ENCODE peak calls at places on chromosomes 16 and 17, in ten cellular contexts. One of them, this sample, is unnamed.

GRCh38 chr17:36608794-36609497 is 7.6 kb downstream of the MRM1 start:
- DNase-seq in activated CD4-positive, alpha-beta memory T cell treated with anti-CD3 and anti-CD28 coated beads, Interleukin-2, amount 10 ng/mL, durations not matched to agents 7 days and 5 days: peak; percentile 33
- DNase-seq in stimulated activated naive CD4-positive, alpha-beta T cell: no peak
- DNase-seq in head of caudate nucleus: peak; percentile 80
- DNase-seq in activated CD4-positive, alpha-beta T cell treated with anti-CD3 and anti-CD28 coated beads for 48 hours: peak; percentile 30
- DNase-seq in HEK293T: no peak
- DNase-seq in activated T-helper 1 cell treated with anti-CD3 and anti-CD28 coated beads, Interleukin-2, amount 50 U/mL, for 16 hours: no peak
- DNase-seq in effector CD4-positive, alpha-beta T cell: no peak
- DNase-seq in Jurkat, Clone E6-1: no peak
- DNase-seq in RCC 7860: no peak
- DNase-seq in this sample: peak; percentile 60

GRCh38 chr17:74840989-74841666 is 18.6 kb downstream of the GRIN2C start:
- DNase-seq in activated CD4-positive, alpha-beta memory T cell treated with anti-CD3 and anti-CD28 coated beads, Interleukin-2, amount 10 ng/mL, durations not matched to agents 7 days and 5 days: no peak
- DNase-seq in stimulated activated naive CD4-positive, alpha-beta T cell: no peak
- DNase-seq in head of caudate nucleus: peak; percentile 73
- DNase-seq in activated CD4-positive, alpha-beta T cell treated with anti-CD3 and anti-CD28 coated beads for 48 hours: no peak
- DNase-seq in HEK293T: no peak
- DNase-seq in activated T-helper 1 cell treated with anti-CD3 and anti-CD28 coated beads, Interleukin-2, amount 50 U/mL, for 16 hours: no peak
- DNase-seq in effector CD4-positive, alpha-beta T cell: no peak
- DNase-seq in Jurkat, Clone E6-1: no peak
- DNase-seq in RCC 7860: no peak
- DNase-seq in this sample: no peak

GRCh38 chr17:81831957-81832607 is 1.0 kb downstream of the MCRIP1 start:
- DNase-seq in activated CD4-positive, alpha-beta memory T cell treated with anti-CD3 and anti-CD28 coated beads, Interleukin-2, amount 10 ng/mL, durations not matched to agents 7 days and 5 days: peak; percentile 68
- DNase-seq in stimulated activated naive CD4-positive, alpha-beta T cell: no peak
- DNase-seq in head of caudate nucleus: peak; percentile 35
- DNase-seq in activated CD4-positive, alpha-beta T cell treated with anti-CD3 and anti-CD28 coated beads for 48 hours: peak; percentile 67
- DNase-seq in HEK293T: no peak
- DNase-seq in activated T-helper 1 cell treated with anti-CD3 and anti-CD28 coated beads, Interleukin-2, amount 50 U/mL, for 16 hours: peak; percentile 30
- DNase-seq in effector CD4-positive, alpha-beta T cell: peak; percentile 26
- DNase-seq in Jurkat, Clone E6-1: peak; percentile 61
- DNase-seq in RCC 7860: no peak
- DNase-seq in this sample: no peak

GRCh38 chr16:71709231-71709781 is 15.2 kb downstream of the PHLPP2 start:
- DNase-seq in activated CD4-positive, alpha-beta memory T cell treated with anti-CD3 and anti-CD28 coated beads, Interleukin-2, amount 10 ng/mL, durations not matched to agents 7 days and 5 days: no peak
- DNase-seq in stimulated activated naive CD4-positive, alpha-beta T cell: no peak
- DNase-seq in head of caudate nucleus: no peak
- DNase-seq in activated CD4-positive, alpha-beta T cell treated with anti-CD3 and anti-CD28 coated beads for 48 hours: no peak
- DNase-seq in HEK293T: no peak
- DNase-seq in activated T-helper 1 cell treated with anti-CD3 and anti-CD28 coated beads, Interleukin-2, amount 50 U/mL, for 16 hours: no peak
- DNase-seq in effector CD4-positive, alpha-beta T cell: no peak
- DNase-seq in Jurkat, Clone E6-1: no peak
- DNase-seq in RCC 7860: peak; percentile 57
- DNase-seq in this sample: no peak

GRCh38 chr17:51398647-51399046 is 138.3 kb downstream of the UTP18 start:
- DNase-seq in activated CD4-positive, alpha-beta memory T cell treated with anti-CD3 and anti-CD28 coated beads, Interleukin-2, amount 10 ng/mL, durations not matched to agents 7 days and 5 days: no peak
- DNase-seq in stimulated activated naive CD4-positive, alpha-beta T cell: no peak
- DNase-seq in head of caudate nucleus: no peak
- DNase-seq in activated CD4-positive, alpha-beta T cell treated with anti-CD3 and anti-CD28 coated beads for 48 hours: no peak
- DNase-seq in HEK293T: no peak
- DNase-seq in activated T-helper 1 cell treated with anti-CD3 and anti-CD28 coated beads, Interleukin-2, amount 50 U/mL, for 16 hours: no peak
- DNase-seq in effector CD4-positive, alpha-beta T cell: no peak
- DNase-seq in Jurkat, Clone E6-1: no peak
- DNase-seq in RCC 7860: no peak
- DNase-seq in this sample: no peak

GRCh38 chr17:50739098-50739497 is 19.7 kb downstream of the LUC7L3 start:
- DNase-seq in activated CD4-positive, alpha-beta memory T cell treated with anti-CD3 and anti-CD28 coated beads, Interleukin-2, amount 10 ng/mL, durations not matched to agents 7 days and 5 days: no peak
- DNase-seq in stimulated activated naive CD4-positive, alpha-beta T cell: no peak
- DNase-seq in head of caudate nucleus: no peak
- DNase-seq in activated CD4-positive, alpha-beta T cell treated with anti-CD3 and anti-CD28 coated beads for 48 hours: no peak
- DNase-seq in HEK293T: no peak
- DNase-seq in activated T-helper 1 cell treated with anti-CD3 and anti-CD28 coated beads, Interleukin-2, amount 50 U/mL, for 16 hours: no peak
- DNase-seq in effector CD4-positive, alpha-beta T cell: no peak
- DNase-seq in Jurkat, Clone E6-1: no peak
- DNase-seq in RCC 7860: no peak
- DNase-seq in this sample: no peak

GRCh38 chr17:69179227-69179952 is 37.7 kb upstream of the ABCA6 start:
- DNase-seq in activated CD4-positive, alpha-beta memory T cell treated with anti-CD3 and anti-CD28 coated beads, Interleukin-2, amount 10 ng/mL, durations not matched to agents 7 days and 5 days: no peak
- DNase-seq in stimulated activated naive CD4-positive, alpha-beta T cell: no peak
- DNase-seq in head of caudate nucleus: no peak
- DNase-seq in activated CD4-positive, alpha-beta T cell treated with anti-CD3 and anti-CD28 coated beads for 48 hours: no peak
- DNase-seq in HEK293T: no peak
- DNase-seq in activated T-helper 1 cell treated with anti-CD3 and anti-CD28 coated beads, Interleukin-2, amount 50 U/mL, for 16 hours: no peak
- DNase-seq in effector CD4-positive, alpha-beta T cell: no peak
- DNase-seq in Jurkat, Clone E6-1: no peak
- DNase-seq in RCC 7860: no peak
- DNase-seq in this sample: no peak

GRCh38 chr17:3845754-3846738 is at the start of gene NCBP3:
- DNase-seq in activated CD4-positive, alpha-beta memory T cell treated with anti-CD3 and anti-CD28 coated beads, Interleukin-2, amount 10 ng/mL, durations not matched to agents 7 days and 5 days: peak; percentile 92
- DNase-seq in stimulated activated naive CD4-positive, alpha-beta T cell: peak; percentile 82
- DNase-seq in head of caudate nucleus: peak; percentile 95
- DNase-seq in activated CD4-positive, alpha-beta T cell treated with anti-CD3 and anti-CD28 coated beads for 48 hours: peak; percentile 93
- DNase-seq in HEK293T: peak; percentile 98
- DNase-seq in activated T-helper 1 cell treated with anti-CD3 and anti-CD28 coated beads, Interleukin-2, amount 50 U/mL, for 16 hours: peak; percentile 89
- DNase-seq in effector CD4-positive, alpha-beta T cell: peak; percentile 86
- DNase-seq in Jurkat, Clone E6-1: peak; percentile 87
- DNase-seq in RCC 7860: peak; percentile 69
- DNase-seq in this sample: peak; percentile 84

GRCh38 chr17:80822700-80823410 is 168.8 kb upstream of the CHMP6 start:
- DNase-seq in activated CD4-positive, alpha-beta memory T cell treated with anti-CD3 and anti-CD28 coated beads, Interleukin-2, amount 10 ng/mL, durations not matched to agents 7 days and 5 days: no peak
- DNase-seq in stimulated activated naive CD4-positive, alpha-beta T cell: no peak
- DNase-seq in head of caudate nucleus: no peak
- DNase-seq in activated CD4-positive, alpha-beta T cell treated with anti-CD3 and anti-CD28 coated beads for 48 hours: peak; percentile 26
- DNase-seq in HEK293T: peak; percentile 60
- DNase-seq in activated T-helper 1 cell treated with anti-CD3 and anti-CD28 coated beads, Interleukin-2, amount 50 U/mL, for 16 hours: no peak
- DNase-seq in effector CD4-positive, alpha-beta T cell: no peak
- DNase-seq in Jurkat, Clone E6-1: no peak
- DNase-seq in RCC 7860: no peak
- DNase-seq in this sample: no peak

GRCh38 chr17:2948721-2949468 is 114.5 kb downstream of the OR1D5 start:
- DNase-seq in activated CD4-positive, alpha-beta memory T cell treated with anti-CD3 and anti-CD28 coated beads, Interleukin-2, amount 10 ng/mL, durations not matched to agents 7 days and 5 days: no peak
- DNase-seq in stimulated activated naive CD4-positive, alpha-beta T cell: no peak
- DNase-seq in head of caudate nucleus: no peak
- DNase-seq in activated CD4-positive, alpha-beta T cell treated with anti-CD3 and anti-CD28 coated beads for 48 hours: no peak
- DNase-seq in HEK293T: no peak
- DNase-seq in activated T-helper 1 cell treated with anti-CD3 and anti-CD28 coated beads, Interleukin-2, amount 50 U/mL, for 16 hours: no peak
- DNase-seq in effector CD4-positive, alpha-beta T cell: no peak
- DNase-seq in Jurkat, Clone E6-1: no peak
- DNase-seq in RCC 7860: no peak
- DNase-seq in this sample: no peak

GRCh38 chr17:20207295-20207985 is 198.3 kb downstream of the SPECC1 start:
- DNase-seq in activated CD4-positive, alpha-beta memory T cell treated with anti-CD3 and anti-CD28 coated beads, Interleukin-2, amount 10 ng/mL, durations not matched to agents 7 days and 5 days: no peak
- DNase-seq in stimulated activated naive CD4-positive, alpha-beta T cell: no peak
- DNase-seq in head of caudate nucleus: no peak
- DNase-seq in activated CD4-positive, alpha-beta T cell treated with anti-CD3 and anti-CD28 coated beads for 48 hours: no peak
- DNase-seq in HEK293T: no peak
- DNase-seq in activated T-helper 1 cell treated with anti-CD3 and anti-CD28 coated beads, Interleukin-2, amount 50 U/mL, for 16 hours: no peak
- DNase-seq in effector CD4-positive, alpha-beta T cell: no peak
- DNase-seq in Jurkat, Clone E6-1: no peak
- DNase-seq in RCC 7860: no peak
- DNase-seq in this sample: no peak

GRCh38 chr16:5502467-5502869 is 404.9 kb upstream of the EEF2KMT start:
- DNase-seq in activated CD4-positive, alpha-beta memory T cell treated with anti-CD3 and anti-CD28 coated beads, Interleukin-2, amount 10 ng/mL, durations not matched to agents 7 days and 5 days: no peak
- DNase-seq in stimulated activated naive CD4-positive, alpha-beta T cell: no peak
- DNase-seq in head of caudate nucleus: peak; percentile 36
- DNase-seq in activated CD4-positive, alpha-beta T cell treated with anti-CD3 and anti-CD28 coated beads for 48 hours: no peak
- DNase-seq in HEK293T: peak; percentile 33
- DNase-seq in activated T-helper 1 cell treated with anti-CD3 and anti-CD28 coated beads, Interleukin-2, amount 50 U/mL, for 16 hours: no peak
- DNase-seq in effector CD4-positive, alpha-beta T cell: no peak
- DNase-seq in Jurkat, Clone E6-1: peak; percentile 9
- DNase-seq in RCC 7860: peak; percentile 5
- DNase-seq in this sample: peak; percentile 24

GRCh38 chr17:76024353-76024752 is 2.8 kb downstream of the EVPL start:
- DNase-seq in activated CD4-positive, alpha-beta memory T cell treated with anti-CD3 and anti-CD28 coated beads, Interleukin-2, amount 10 ng/mL, durations not matched to agents 7 days and 5 days: no peak
- DNase-seq in stimulated activated naive CD4-positive, alpha-beta T cell: no peak
- DNase-seq in head of caudate nucleus: no peak
- DNase-seq in activated CD4-positive, alpha-beta T cell treated with anti-CD3 and anti-CD28 coated beads for 48 hours: no peak
- DNase-seq in HEK293T: no peak
- DNase-seq in activated T-helper 1 cell treated with anti-CD3 and anti-CD28 coated beads, Interleukin-2, amount 50 U/mL, for 16 hours: no peak
- DNase-seq in effector CD4-positive, alpha-beta T cell: no peak
- DNase-seq in Jurkat, Clone E6-1: no peak
- DNase-seq in RCC 7860: no peak
- DNase-seq in this sample: no peak

GRCh38 chr16:69688589-69688988 is 37.8 kb downstream of the NQO1 start:
- DNase-seq in activated CD4-positive, alpha-beta memory T cell treated with anti-CD3 and anti-CD28 coated beads, Interleukin-2, amount 10 ng/mL, durations not matched to agents 7 days and 5 days: no peak
- DNase-seq in stimulated activated naive CD4-positive, alpha-beta T cell: no peak
- DNase-seq in head of caudate nucleus: no peak
- DNase-seq in activated CD4-positive, alpha-beta T cell treated with anti-CD3 and anti-CD28 coated beads for 48 hours: no peak
- DNase-seq in HEK293T: no peak
- DNase-seq in activated T-helper 1 cell treated with anti-CD3 and anti-CD28 coated beads, Interleukin-2, amount 50 U/mL, for 16 hours: no peak
- DNase-seq in effector CD4-positive, alpha-beta T cell: no peak
- DNase-seq in Jurkat, Clone E6-1: no peak
- DNase-seq in RCC 7860: no peak
- DNase-seq in this sample: no peak

GRCh38 chr17:2644971-2645370 is 51.5 kb downstream of the PAFAH1B1 start:
- DNase-seq in activated CD4-positive, alpha-beta memory T cell treated with anti-CD3 and anti-CD28 coated beads, Interleukin-2, amount 10 ng/mL, durations not matched to agents 7 days and 5 days: no peak
- DNase-seq in stimulated activated naive CD4-positive, alpha-beta T cell: no peak
- DNase-seq in head of caudate nucleus: no peak
- DNase-seq in activated CD4-positive, alpha-beta T cell treated with anti-CD3 and anti-CD28 coated beads for 48 hours: no peak
- DNase-seq in HEK293T: no peak
- DNase-seq in activated T-helper 1 cell treated with anti-CD3 and anti-CD28 coated beads, Interleukin-2, amount 50 U/mL, for 16 hours: no peak
- DNase-seq in effector CD4-positive, alpha-beta T cell: no peak
- DNase-seq in Jurkat, Clone E6-1: no peak
- DNase-seq in RCC 7860: no peak
- DNase-seq in this sample: no peak

GRCh38 chr17:56638536-56639177 is 45.2 kb downstream of the NOG start:
- DNase-seq in activated CD4-positive, alpha-beta memory T cell treated with anti-CD3 and anti-CD28 coated beads, Interleukin-2, amount 10 ng/mL, durations not matched to agents 7 days and 5 days: no peak
- DNase-seq in stimulated activated naive CD4-positive, alpha-beta T cell: no peak
- DNase-seq in head of caudate nucleus: no peak
- DNase-seq in activated CD4-positive, alpha-beta T cell treated with anti-CD3 and anti-CD28 coated beads for 48 hours: no peak
- DNase-seq in HEK293T: no peak
- DNase-seq in activated T-helper 1 cell treated with anti-CD3 and anti-CD28 coated beads, Interleukin-2, amount 50 U/mL, for 16 hours: no peak
- DNase-seq in effector CD4-positive, alpha-beta T cell: no peak
- DNase-seq in Jurkat, Clone E6-1: no peak
- DNase-seq in RCC 7860: no peak
- DNase-seq in this sample: no peak

GRCh38 chr17:79750650-79751545 is 20.2 kb downstream of the ENPP7 start:
- DNase-seq in activated CD4-positive, alpha-beta memory T cell treated with anti-CD3 and anti-CD28 coated beads, Interleukin-2, amount 10 ng/mL, durations not matched to agents 7 days and 5 days: no peak
- DNase-seq in stimulated activated naive CD4-positive, alpha-beta T cell: no peak
- DNase-seq in head of caudate nucleus: no peak
- DNase-seq in activated CD4-positive, alpha-beta T cell treated with anti-CD3 and anti-CD28 coated beads for 48 hours: no peak
- DNase-seq in HEK293T: no peak
- DNase-seq in activated T-helper 1 cell treated with anti-CD3 and anti-CD28 coated beads, Interleukin-2, amount 50 U/mL, for 16 hours: no peak
- DNase-seq in effector CD4-positive, alpha-beta T cell: no peak
- DNase-seq in Jurkat, Clone E6-1: no peak
- DNase-seq in RCC 7860: no peak
- DNase-seq in this sample: no peak

GRCh38 chr17:3744032-3744431 is 20.3 kb downstream of the HASPIN start:
- DNase-seq in activated CD4-positive, alpha-beta memory T cell treated with anti-CD3 and anti-CD28 coated beads, Interleukin-2, amount 10 ng/mL, durations not matched to agents 7 days and 5 days: no peak
- DNase-seq in stimulated activated naive CD4-positive, alpha-beta T cell: no peak
- DNase-seq in head of caudate nucleus: no peak
- DNase-seq in activated CD4-positive, alpha-beta T cell treated with anti-CD3 and anti-CD28 coated beads for 48 hours: no peak
- DNase-seq in HEK293T: no peak
- DNase-seq in activated T-helper 1 cell treated with anti-CD3 and anti-CD28 coated beads, Interleukin-2, amount 50 U/mL, for 16 hours: no peak
- DNase-seq in effector CD4-positive, alpha-beta T cell: no peak
- DNase-seq in Jurkat, Clone E6-1: no peak
- DNase-seq in RCC 7860: no peak
- DNase-seq in this sample: no peak

GRCh38 chr16:73025506-73026131 is 22.3 kb downstream of the ZFHX3 start:
- DNase-seq in activated CD4-positive, alpha-beta memory T cell treated with anti-CD3 and anti-CD28 coated beads, Interleukin-2, amount 10 ng/mL, durations not matched to agents 7 days and 5 days: no peak
- DNase-seq in stimulated activated naive CD4-positive, alpha-beta T cell: no peak
- DNase-seq in head of caudate nucleus: no peak
- DNase-seq in activated CD4-positive, alpha-beta T cell treated with anti-CD3 and anti-CD28 coated beads for 48 hours: no peak
- DNase-seq in HEK293T: no peak
- DNase-seq in activated T-helper 1 cell treated with anti-CD3 and anti-CD28 coated beads, Interleukin-2, amount 50 U/mL, for 16 hours: no peak
- DNase-seq in effector CD4-positive, alpha-beta T cell: no peak
- DNase-seq in Jurkat, Clone E6-1: no peak
- DNase-seq in RCC 7860: no peak
- DNase-seq in this sample: no peak

GRCh38 chr17:38701504-38702165 is 3.4 kb upstream of the MLLT6 start:
- DNase-seq in activated CD4-positive, alpha-beta memory T cell treated with anti-CD3 and anti-CD28 coated beads, Interleukin-2, amount 10 ng/mL, durations not matched to agents 7 days and 5 days: peak; percentile 75
- DNase-seq in stimulated activated naive CD4-positive, alpha-beta T cell: peak; percentile 77
- DNase-seq in head of caudate nucleus: no peak
- DNase-seq in activated CD4-positive, alpha-beta T cell treated with anti-CD3 and anti-CD28 coated beads for 48 hours: peak; percentile 94
- DNase-seq in HEK293T: no peak
- DNase-seq in activated T-helper 1 cell treated with anti-CD3 and anti-CD28 coated beads, Interleukin-2, amount 50 U/mL, for 16 hours: peak; percentile 64
- DNase-seq in effector CD4-positive, alpha-beta T cell: peak; percentile 61
- DNase-seq in Jurkat, Clone E6-1: no peak
- DNase-seq in RCC 7860: peak; percentile 56
- DNase-seq in this sample: no peak

GRCh38 chr17:65547253-65547670 is 14.2 kb downstream of the AXIN2 start:
- DNase-seq in activated CD4-positive, alpha-beta memory T cell treated with anti-CD3 and anti-CD28 coated beads, Interleukin-2, amount 10 ng/mL, durations not matched to agents 7 days and 5 days: no peak
- DNase-seq in stimulated activated naive CD4-positive, alpha-beta T cell: no peak
- DNase-seq in head of caudate nucleus: no peak
- DNase-seq in activated CD4-positive, alpha-beta T cell treated with anti-CD3 and anti-CD28 coated beads for 48 hours: no peak
- DNase-seq in HEK293T: no peak
- DNase-seq in activated T-helper 1 cell treated with anti-CD3 and anti-CD28 coated beads, Interleukin-2, amount 50 U/mL, for 16 hours: no peak
- DNase-seq in effector CD4-positive, alpha-beta T cell: no peak
- DNase-seq in Jurkat, Clone E6-1: no peak
- DNase-seq in RCC 7860: no peak
- DNase-seq in this sample: no peak

GRCh38 chr17:17298108-17298507 is 5.1 kb upstream of the NT5M start:
- DNase-seq in activated CD4-positive, alpha-beta memory T cell treated with anti-CD3 and anti-CD28 coated beads, Interleukin-2, amount 10 ng/mL, durations not matched to agents 7 days and 5 days: no peak
- DNase-seq in stimulated activated naive CD4-positive, alpha-beta T cell: no peak
- DNase-seq in head of caudate nucleus: no peak
- DNase-seq in activated CD4-positive, alpha-beta T cell treated with anti-CD3 and anti-CD28 coated beads for 48 hours: no peak
- DNase-seq in HEK293T: no peak
- DNase-seq in activated T-helper 1 cell treated with anti-CD3 and anti-CD28 coated beads, Interleukin-2, amount 50 U/mL, for 16 hours: no peak
- DNase-seq in effector CD4-positive, alpha-beta T cell: no peak
- DNase-seq in Jurkat, Clone E6-1: no peak
- DNase-seq in RCC 7860: no peak
- DNase-seq in this sample: no peak

GRCh38 chr16:17839272-17839671 is 368.5 kb upstream of the XYLT1 start:
- DNase-seq in activated CD4-positive, alpha-beta memory T cell treated with anti-CD3 and anti-CD28 coated beads, Interleukin-2, amount 10 ng/mL, durations not matched to agents 7 days and 5 days: no peak
- DNase-seq in stimulated activated naive CD4-positive, alpha-beta T cell: no peak
- DNase-seq in head of caudate nucleus: no peak
- DNase-seq in activated CD4-positive, alpha-beta T cell treated with anti-CD3 and anti-CD28 coated beads for 48 hours: no peak
- DNase-seq in HEK293T: no peak
- DNase-seq in activated T-helper 1 cell treated with anti-CD3 and anti-CD28 coated beads, Interleukin-2, amount 50 U/mL, for 16 hours: no peak
- DNase-seq in effector CD4-positive, alpha-beta T cell: no peak
- DNase-seq in Jurkat, Clone E6-1: no peak
- DNase-seq in RCC 7860: no peak
- DNase-seq in this sample: no peak

GRCh38 chr16:57308041-57308440 is 23.6 kb upstream of the PLLP start:
- DNase-seq in activated CD4-positive, alpha-beta memory T cell treated with anti-CD3 and anti-CD28 coated beads, Interleukin-2, amount 10 ng/mL, durations not matched to agents 7 days and 5 days: no peak
- DNase-seq in stimulated activated naive CD4-positive, alpha-beta T cell: no peak
- DNase-seq in head of caudate nucleus: no peak
- DNase-seq in activated CD4-positive, alpha-beta T cell treated with anti-CD3 and anti-CD28 coated beads for 48 hours: no peak
- DNase-seq in HEK293T: no peak
- DNase-seq in activated T-helper 1 cell treated with anti-CD3 and anti-CD28 coated beads, Interleukin-2, amount 50 U/mL, for 16 hours: no peak
- DNase-seq in effector CD4-positive, alpha-beta T cell: no peak
- DNase-seq in Jurkat, Clone E6-1: no peak
- DNase-seq in RCC 7860: no peak
- DNase-seq in this sample: no peak

GRCh38 chr17:79188048-79188447 is 113.4 kb downstream of the ENGASE start:
- DNase-seq in activated CD4-positive, alpha-beta memory T cell treated with anti-CD3 and anti-CD28 coated beads, Interleukin-2, amount 10 ng/mL, durations not matched to agents 7 days and 5 days: peak; percentile 20
- DNase-seq in stimulated activated naive CD4-positive, alpha-beta T cell: no peak
- DNase-seq in head of caudate nucleus: peak; percentile 56
- DNase-seq in activated CD4-positive, alpha-beta T cell treated with anti-CD3 and anti-CD28 coated beads for 48 hours: peak; percentile 39
- DNase-seq in HEK293T: peak; percentile 75
- DNase-seq in activated T-helper 1 cell treated with anti-CD3 and anti-CD28 coated beads, Interleukin-2, amount 50 U/mL, for 16 hours: no peak
- DNase-seq in effector CD4-positive, alpha-beta T cell: no peak
- DNase-seq in Jurkat, Clone E6-1: no peak
- DNase-seq in RCC 7860: peak; percentile 8
- DNase-seq in this sample: peak; percentile 85

GRCh38 chr17:61294777-61295176 is 104.9 kb upstream of the TBX2 start:
- DNase-seq in activated CD4-positive, alpha-beta memory T cell treated with anti-CD3 and anti-CD28 coated beads, Interleukin-2, amount 10 ng/mL, durations not matched to agents 7 days and 5 days: no peak
- DNase-seq in stimulated activated naive CD4-positive, alpha-beta T cell: no peak
- DNase-seq in head of caudate nucleus: no peak
- DNase-seq in activated CD4-positive, alpha-beta T cell treated with anti-CD3 and anti-CD28 coated beads for 48 hours: no peak
- DNase-seq in HEK293T: no peak
- DNase-seq in activated T-helper 1 cell treated with anti-CD3 and anti-CD28 coated beads, Interleukin-2, amount 50 U/mL, for 16 hours: no peak
- DNase-seq in effector CD4-positive, alpha-beta T cell: no peak
- DNase-seq in Jurkat, Clone E6-1: no peak
- DNase-seq in RCC 7860: peak; percentile 73
- DNase-seq in this sample: no peak

GRCh38 chr17:51056813-51057510 is 63.7 kb downstream of the SPAG9 start:
- DNase-seq in activated CD4-positive, alpha-beta memory T cell treated with anti-CD3 and anti-CD28 coated beads, Interleukin-2, amount 10 ng/mL, durations not matched to agents 7 days and 5 days: peak; percentile 20
- DNase-seq in stimulated activated naive CD4-positive, alpha-beta T cell: no peak
- DNase-seq in head of caudate nucleus: peak; percentile 55
- DNase-seq in activated CD4-positive, alpha-beta T cell treated with anti-CD3 and anti-CD28 coated beads for 48 hours: no peak
- DNase-seq in HEK293T: peak; percentile 34
- DNase-seq in activated T-helper 1 cell treated with anti-CD3 and anti-CD28 coated beads, Interleukin-2, amount 50 U/mL, for 16 hours: no peak
- DNase-seq in effector CD4-positive, alpha-beta T cell: peak; percentile 11
- DNase-seq in Jurkat, Clone E6-1: peak; percentile 37
- DNase-seq in RCC 7860: peak; percentile 70
- DNase-seq in this sample: peak; percentile 40

GRCh38 chr17:33461051-33461450 is 168.0 kb upstream of the ASIC2 start:
- DNase-seq in activated CD4-positive, alpha-beta memory T cell treated with anti-CD3 and anti-CD28 coated beads, Interleukin-2, amount 10 ng/mL, durations not matched to agents 7 days and 5 days: no peak
- DNase-seq in stimulated activated naive CD4-positive, alpha-beta T cell: no peak
- DNase-seq in head of caudate nucleus: peak; percentile 6
- DNase-seq in activated CD4-positive, alpha-beta T cell treated with anti-CD3 and anti-CD28 coated beads for 48 hours: no peak
- DNase-seq in HEK293T: no peak
- DNase-seq in activated T-helper 1 cell treated with anti-CD3 and anti-CD28 coated beads, Interleukin-2, amount 50 U/mL, for 16 hours: no peak
- DNase-seq in effector CD4-positive, alpha-beta T cell: no peak
- DNase-seq in Jurkat, Clone E6-1: no peak
- DNase-seq in RCC 7860: no peak
- DNase-seq in this sample: no peak